ENCODE peak calls at places on chromosomes 6 and 20, in five cellular contexts. A is T-helper 2 cell, E is HCEC 1CT, L is Caki2, T is HEK293T. D is an unnamed sample.

GRCh38 chr20:57675773-57676172 is 34.0 kb downstream of the PMEPA1 start:
- DNase-seq in A (no peak), L (no peak), E (no peak), T (no peak), D (no peak)

GRCh38 chr20:56018194-56018593 is 12.9 kb upstream of the CBLN4 start:
- DNase-seq in T (no peak), A (no peak), E (no peak), L (no peak), D (no peak)

GRCh38 chr6:53833147-53833546 is 38.3 kb downstream of the LRRC1 start:
- DNase-seq in A (no peak), E (no peak), T (no peak), L (peak; percentile 2), D (no peak)

GRCh38 chr6:110329348-110329728 is 28.8 kb downstream of the METTL24 start:
- DNase-seq in E (no peak), L (no peak), A (no peak), T (no peak), D (no peak)

GRCh38 chr6:151096255-151096612 is 143.5 kb upstream of the AKAP12 start:
- DNase-seq in T (no peak), A (no peak), E (no peak), L (no peak), D (no peak)

GRCh38 chr6:9007062-9007461 is 571.7 kb upstream of the SLC35B3 start:
- DNase-seq in T (no peak), L (no peak), E (no peak), A (no peak), D (no peak)

GRCh38 chr20:4159765-4160490 is 144.6 kb upstream of the RNF24 start:
- DNase-seq in T (no peak), E (no peak), L (peak; percentile 51), A (no peak), D (no peak)

GRCh38 chr20:49705358-49705757 is 8.3 kb downstream of the B4GALT5 start:
- DNase-seq in T (no peak), E (no peak), L (no peak), A (no peak), D (no peak)

GRCh38 chr20:58511364-58511763 is 3.8 kb downstream of the APCDD1L start:
- DNase-seq in L (no peak), A (no peak), T (no peak), E (peak; percentile 30), D (no peak)

GRCh38 chr6:154500769-154501171 is 9.7 kb downstream of the CNKSR3 start:
- DNase-seq in E (no peak), L (no peak), A (no peak), T (peak; percentile 59), D (no peak)

GRCh38 chr6:97456070-97456469 is 173.1 kb upstream of the MMS22L start:
- DNase-seq in E (no peak), T (no peak), L (no peak), A (no peak), D (no peak)

GRCh38 chr20:8094845-8095244 is 37.2 kb upstream of the PLCB1 start:
- DNase-seq in L (no peak), E (peak; percentile 91), T (no peak), A (no peak), D (no peak)

GRCh38 chr6:56714982-56715456 is 72.3 kb upstream of the DST start:
- DNase-seq in E (peak; percentile 94), T (no peak), A (no peak), L (peak; percentile 85), D (no peak)

GRCh38 chr6:80163754-80164187 is 57.3 kb downstream of the BCKDHB start:
- DNase-seq in E (peak; percentile 86), L (peak; percentile 74), A (no peak), T (no peak), D (peak; percentile 50)

GRCh38 chr6:110581682-110582081 is 105.3 kb upstream of the SLC22A16 start:
- DNase-seq in L (no peak), T (no peak), E (no peak), A (no peak), D (no peak)

GRCh38 chr20:25525857-25526256 is 59.5 kb downstream of the NINL start:
- DNase-seq in E (peak; percentile 97), A (no peak), T (no peak), L (peak; percentile 83), D (no peak)

GRCh38 chr6:27281105-27281539 is 31.0 kb downstream of the POM121L2 start:
- DNase-seq in T (no peak), L (peak; percentile 52), A (no peak), E (no peak), D (no peak)

GRCh38 chr6:27861861-27862260 is 50.3 kb downstream of the OR2B2 start:
- DNase-seq in T (no peak), A (no peak), L (no peak), E (no peak), D (no peak)

GRCh38 chr20:53448875-53449274 is 144.8 kb downstream of the ZNF217 start:
- DNase-seq in A (no peak), E (no peak), L (no peak), T (no peak), D (no peak)

GRCh38 chr6:82651845-82652333 is 288.3 kb downstream of the TPBG start:
- DNase-seq in E (no peak), T (no peak), A (no peak), L (no peak), D (no peak)

GRCh38 chr6:12371641-12372146 is 81.5 kb downstream of the EDN1 start:
- DNase-seq in A (no peak), E (peak; percentile 14), T (no peak), L (peak; percentile 79), D (no peak)

GRCh38 chr20:1122388-1123315 is 4.2 kb downstream of the PSMF1 start:
- DNase-seq in L (peak; percentile 22), T (no peak), E (peak; percentile 48), A (no peak), D (no peak)

GRCh38 chr20:11067359-11067758 is 393.6 kb upstream of the JAG1 start:
- DNase-seq in L (no peak), T (no peak), A (no peak), E (no peak), D (no peak)

GRCh38 chr6:3137057-3137777 is 18.7 kb downstream of the BPHL start:
- DNase-seq in A (no peak), E (no peak), T (no peak), L (no peak), D (no peak)

GRCh38 chr20:61837200-61837599 is 228.5 kb downstream of the TAF4 start:
- DNase-seq in A (no peak), L (no peak), T (no peak), E (no peak), D (no peak)

GRCh38 chr20:56178219-56178618 is 70.3 kb upstream of the MC3R start:
- DNase-seq in A (no peak), L (no peak), E (no peak), T (no peak), D (no peak)

GRCh38 chr6:168158280-168158979 is 79.4 kb upstream of the FRMD1 start:
- DNase-seq in L (no peak), T (no peak), E (no peak), A (no peak), D (no peak)

GRCh38 chr20:11158146-11158545 is 484.3 kb upstream of the JAG1 start:
- DNase-seq in T (no peak), L (no peak), A (no peak), E (no peak), D (no peak)

GRCh38 chr6:108452725-108453195 is 108.0 kb upstream of the FOXO3 start:
- DNase-seq in T (no peak), E (no peak), L (no peak), A (no peak), D (no peak)

GRCh38 chr6:34301408-34301807 is 52.6 kb upstream of the SMIM29 start:
- DNase-seq in T (no peak), E (peak; percentile 94), L (no peak), A (no peak), D (no peak)

GRCh38 chr6:140205795-140206593 is 831.5 kb upstream of the CITED2 start:
- DNase-seq in E (no peak), T (no peak), L (no peak), A (no peak), D (no peak)

GRCh38 chr20:25293507-25293906 is 45.6 kb downstream of the PYGB start:
- DNase-seq in E (no peak), A (no peak), T (no peak), L (no peak), D (no peak)

GRCh38 chr6:17971128-17972073 is 16.0 kb downstream of the KIF13A start:
- DNase-seq in T (no peak), L (peak; percentile 39), A (no peak), E (peak; percentile 79), D (no peak)

GRCh38 chr6:91704531-91704930 is 1117.7 kb upstream of the MAP3K7 start:
- DNase-seq in L (peak; percentile 29), E (peak; percentile 39), T (no peak), A (no peak), D (no peak)